ENCODE peak calls at places on chromosomes 4 and X, in four cellular contexts. N is Right ventricle myocardium inferior, G is left lung, C is Panc1. B is an unnamed sample.

GRCh38 chr4:186643501-186644315 is 79.9 kb downstream of the FAT1 start:
- ATAC-seq in N (no peak), G (peak), C (no peak), B (no peak)

GRCh38 chrX:48715066-48715465 is 18.5 kb downstream of the SUV39H1 start:
- ATAC-seq in N (peak), G (no peak), C (no peak), B (peak)

GRCh38 chr4:26806331-26806730 is 54.3 kb upstream of the STIM2 start:
- ATAC-seq in N (no peak), G (no peak), C (no peak), B (no peak)

GRCh38 chr4:21134994-21135393 is 434.7 kb downstream of the PACRGL start:
- ATAC-seq in N (no peak), G (peak), C (no peak), B (peak)

GRCh38 chr4:67549123-67549522 is 3.8 kb upstream of the CENPC start:
- ATAC-seq in N (no peak), G (no peak), C (no peak), B (no peak)

GRCh38 chr4:24330198-24330972 is 254.0 kb downstream of the DHX15 start:
- ATAC-seq in N (no peak), G (no peak), C (no peak), B (peak)

GRCh38 chr4:123359449-123360306 is 36.9 kb upstream of the SPRY1 start:
- ATAC-seq in N (no peak), G (no peak), C (no peak), B (no peak)

GRCh38 chrX:51144828-51145442 is 187.7 kb upstream of the NUDT10 start:
- ATAC-seq in N (no peak), G (peak), C (no peak), B (no peak)

GRCh38 chrX:53718073-53718472 is 31.6 kb upstream of the HUWE1 start:
- ATAC-seq in N (no peak), G (no peak), C (no peak), B (no peak)

GRCh38 chr4:143215873-143216272 is 31.2 kb downstream of the USP38 start:
- ATAC-seq in N (peak), G (no peak), C (no peak), B (no peak)

GRCh38 chr4:6338175-6338950 is 68.7 kb downstream of the WFS1 start:
- ATAC-seq in N (no peak), G (no peak), C (no peak), B (no peak)

GRCh38 chr4:122701061-122701460 is 31.4 kb upstream of the BBS12 start:
- ATAC-seq in N (no peak), G (no peak), C (no peak), B (no peak)

GRCh38 chr4:8009710-8010534 is 70.3 kb upstream of the AFAP1 start:
- ATAC-seq in N (no peak), G (no peak), C (no peak), B (no peak)

GRCh38 chrX:151073767-151074166 is 90.6 kb downstream of the HMGB3 start:
- ATAC-seq in N (no peak), G (no peak), C (no peak), B (no peak)

GRCh38 chr4:153521467-153521866 is 55.3 kb downstream of the TMEM131L start:
- ATAC-seq in N (no peak), G (no peak), C (no peak), B (no peak)

GRCh38 chrX:105711805-105712204 is 110.5 kb upstream of the NRK start:
- ATAC-seq in N (no peak), G (no peak), C (no peak), B (no peak)

GRCh38 chr4:87066403-87067119 is 131.8 kb downstream of the AFF1 start:
- ATAC-seq in N (no peak), G (peak), C (no peak), B (no peak)

GRCh38 chrX:136623400-136623799 is 24.6 kb upstream of the CD40LG start:
- ATAC-seq in N (no peak), G (no peak), C (no peak), B (no peak)

GRCh38 chr4:119733431-119733830 is 104.8 kb upstream of the PDE5A start:
- ATAC-seq in N (no peak), G (no peak), C (no peak), B (no peak)

GRCh38 chr4:40721730-40722171 is 28.0 kb upstream of the NSUN7 start:
- ATAC-seq in N (no peak), G (no peak), C (no peak), B (no peak)

GRCh38 chrX:15158736-15159406 is 111.0 kb downstream of the ASB9 start:
- ATAC-seq in N (no peak), G (no peak), C (no peak), B (no peak)

GRCh38 chr4:115537387-115537786 is 424.0 kb upstream of the NDST4 start:
- ATAC-seq in N (no peak), G (no peak), C (no peak), B (no peak)

GRCh38 chrX:102517331-102517730 is 792 bp upstream of the TMSB15A start:
- ATAC-seq in N (no peak), G (no peak), C (peak), B (no peak)

GRCh38 chrX:3066555-3066954 is 25.3 kb downstream of the ARSF start:
- ATAC-seq in N (no peak), G (no peak), C (no peak), B (no peak)

GRCh38 chrX:118325453-118325852 is 20.5 kb upstream of the WDR44 start:
- ATAC-seq in N (no peak), G (no peak), C (peak), B (no peak)

GRCh38 chr4:32475710-32476109 is 1755.5 kb downstream of the PCDH7 start:
- ATAC-seq in N (no peak), G (no peak), C (no peak), B (no peak)

GRCh38 chrX:136662976-136663375 is 15.0 kb downstream of the CD40LG start:
- ATAC-seq in N (no peak), G (no peak), C (no peak), B (no peak)

GRCh38 chrX:63761639-63762038 is 23.4 kb downstream of the ARHGEF9 start:
- ATAC-seq in N (no peak), G (peak), C (no peak), B (no peak)

B was measured in gastroesophageal sphincter.